ENCODE peak calls at places on chromosomes 1 and 21, in eight cellular contexts. T is thyroid gland, L is GM12891, R is body of pancreas, F is right lobe of liver, P is heart left ventricle, Q is adrenal gland, O is ovary. C is an unnamed sample.

GRCh38 chr1:162178432-162178831 is 108.9 kb downstream of the NOS1AP start:
- DNase-seq in Q (no peak), R (no peak), T (no peak), P (no peak), O (no peak), F (no peak), L (no peak), C (no peak)

GRCh38 chr1:41455479-41456271 is 28.8 kb downstream of the EDN2 start:
- DNase-seq in Q (no peak), P (peak), T (peak), F (no peak), O (no peak), L (no peak), R (no peak), C (no peak)

GRCh38 chr1:28296401-28297220 is 32.2 kb upstream of the MED18 start:
- DNase-seq in L (no peak), F (peak), R (peak), O (peak), P (no peak), T (peak), Q (peak), C (no peak)

GRCh38 chr1:74463301-74463988 is 49.0 kb downstream of the LRRC53 start:
- DNase-seq in L (no peak), P (no peak), F (no peak), O (no peak), Q (no peak), R (no peak), T (no peak), C (no peak)

GRCh38 chr1:203491664-203492485 is 2.1 kb upstream of the OPTC start:
- DNase-seq in Q (no peak), P (no peak), R (no peak), F (no peak), L (no peak), O (peak), T (no peak), C (no peak)

GRCh38 chr1:96487404-96487803 is 234.2 kb upstream of the PTBP2 start:
- DNase-seq in R (no peak), Q (no peak), O (no peak), L (no peak), T (no peak), P (no peak), F (no peak), C (no peak)

GRCh38 chr1:62508187-62508758 is 71.4 kb downstream of the USP1 start:
- DNase-seq in R (no peak), O (no peak), F (no peak), Q (no peak), P (no peak), T (no peak), L (no peak), C (no peak)

GRCh38 chr1:224170748-224171478 is 12.1 kb upstream of the DEGS1 start:
- DNase-seq in F (no peak), O (no peak), R (no peak), L (no peak), Q (peak), P (no peak), T (peak), C (no peak)

GRCh38 chr1:85344256-85344694 is 67.8 kb upstream of the BCL10 start:
- DNase-seq in Q (peak), T (peak), P (no peak), O (no peak), R (peak), L (no peak), F (peak), C (no peak)

GRCh38 chr1:71350805-71351204 is 270.0 kb upstream of the ZRANB2 start:
- DNase-seq in L (no peak), R (no peak), T (no peak), F (no peak), Q (no peak), O (no peak), P (no peak), C (no peak)

GRCh38 chr1:71345491-71345890 is 264.7 kb upstream of the ZRANB2 start:
- DNase-seq in F (no peak), L (no peak), T (no peak), R (no peak), O (no peak), Q (no peak), P (no peak), C (no peak)

GRCh38 chr1:71351438-71351837 is 270.6 kb upstream of the ZRANB2 start:
- DNase-seq in L (no peak), P (no peak), R (no peak), F (no peak), Q (no peak), O (no peak), T (no peak), C (no peak)

GRCh38 chr1:71350330-71350729 is 269.5 kb upstream of the ZRANB2 start:
- DNase-seq in O (no peak), R (no peak), F (no peak), P (no peak), T (no peak), L (no peak), Q (no peak), C (no peak)
- TF ChIP-seq POLR2A in O (no peak), R (no peak), F (no peak), P (no peak), T (no peak), L (no peak), Q (no peak), C (no peak)

GRCh38 chr21:41124626-41125240 is 43.2 kb upstream of the BACE2 start:
- DNase-seq in L (no peak), P (no peak), F (no peak), Q (no peak), R (no peak), T (no peak), O (no peak), C (no peak)

GRCh38 chr21:41121785-41122415 is 46.1 kb upstream of the BACE2 start:
- DNase-seq in R (peak), P (peak), T (peak), Q (peak), L (peak), O (peak), F (peak), C (peak)

GRCh38 chr21:41119901-41120300 is 48.1 kb upstream of the BACE2 start:
- DNase-seq in T (no peak), P (no peak), F (no peak), Q (no peak), R (no peak), O (no peak), L (no peak), C (no peak)

DNA sequence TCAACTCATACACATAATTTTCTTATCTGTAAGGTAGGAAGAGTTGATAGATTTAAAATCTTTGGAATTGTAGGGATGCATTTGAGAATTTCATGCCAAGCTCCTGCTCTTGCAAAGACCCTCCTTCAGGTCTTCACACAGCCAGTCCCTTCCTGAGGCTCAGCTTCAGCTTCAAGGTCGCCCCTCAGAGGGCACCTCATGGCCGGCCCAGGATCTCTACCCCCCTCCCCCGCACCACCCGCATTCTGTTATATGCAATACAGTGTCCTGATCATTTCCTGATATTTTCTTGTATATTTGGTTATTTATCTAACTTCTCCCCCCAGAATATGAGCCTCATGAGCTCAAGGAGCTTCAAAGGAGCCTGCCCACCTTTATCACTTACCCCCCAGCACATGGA is 47.0 kb upstream of the BACE2 start:
- DNase-seq in O (no peak), L (no peak), Q (no peak), R (no peak), F (no peak), P (no peak), T (no peak), C (no peak)
- TF ChIP-seq POLR2A in O (no peak), L (no peak), Q (no peak), R (no peak), F (no peak), P (no peak), T (no peak), C (no peak)

GRCh38 chr1:227729144-227729880 is 5.8 kb downstream of the JMJD4 start:
- DNase-seq in F (no peak), L (no peak), Q (no peak), O (no peak), T (no peak), R (peak), P (peak), C (no peak)
- TF ChIP-seq POLR2A in F (no peak), L (peak), Q (no peak), O (no peak), T (no peak), R (no peak), P (no peak), C (no peak)

GRCh38 chr1:42684139-42684538 is 1.9 kb downstream of the YBX1 start:
- DNase-seq in P (no peak), O (no peak), T (no peak), Q (no peak), L (no peak), R (no peak), F (no peak), C (no peak)
- TF ChIP-seq POLR2A in P (no peak), O (no peak), T (no peak), Q (no peak), L (no peak), R (no peak), F (no peak), C (no peak)

DNA sequence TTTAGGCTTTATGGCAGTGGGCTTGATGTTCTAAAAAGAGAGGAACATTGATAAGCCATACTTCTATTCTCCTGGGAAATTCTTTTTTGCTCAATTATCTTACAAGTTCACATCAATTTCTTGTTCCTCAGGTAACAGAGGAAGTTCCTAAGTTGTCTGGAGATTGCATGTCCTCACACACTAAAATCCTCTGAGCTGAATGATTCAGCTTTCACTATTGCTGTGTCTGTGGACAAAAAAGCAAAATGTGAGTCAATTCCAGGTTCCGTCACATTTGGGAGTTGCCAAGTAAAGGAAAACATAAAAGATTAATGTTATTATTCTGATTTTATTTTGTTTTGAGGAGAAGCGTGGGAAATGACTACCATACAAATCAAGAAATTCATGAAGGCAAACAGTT is 316.7 kb downstream of the CHRM3 start:
- DNase-seq in R (no peak), L (no peak), F (no peak), P (no peak), Q (no peak), T (no peak), O (no peak), C (no peak)
- TF ChIP-seq POLR2A in R (no peak), L (no peak), F (no peak), P (no peak), Q (no peak), T (no peak), O (no peak), C (no peak)

GRCh38 chr1:6614953-6615785 is 1.6 kb downstream of the PHF13 start:
- DNase-seq in L (no peak), P (no peak), F (no peak), O (peak), T (no peak), R (no peak), Q (no peak), C (no peak)

GRCh38 chr1:6612641-6613360 is 730 bp upstream of the PHF13 start:
- DNase-seq in O (no peak), F (peak), P (peak), R (peak), L (peak), Q (peak), T (peak), C (no peak)

GRCh38 chr1:6614019-6614952 is 755 bp downstream of the PHF13 start:
- DNase-seq in Q (no peak), F (no peak), R (peak), P (peak), T (peak), L (peak), O (peak), C (no peak)

GRCh38 chr1:6619045-6619444 is 5.5 kb downstream of the PHF13 start:
- DNase-seq in Q (no peak), O (no peak), F (no peak), P (no peak), L (no peak), R (no peak), T (no peak), C (no peak)

GRCh38 chr1:6613361-6614018 is at the start of gene PHF13:
- DNase-seq in F (peak), L (peak), Q (peak), R (peak), T (peak), O (peak), P (peak), C (peak)
- TF ChIP-seq POLR2A in F (peak), L (no peak), Q (peak), R (peak), T (peak), O (peak), P (no peak), C (peak)

GRCh38 chr1:2004867-2005266 is 1.3 kb upstream of the CFAP74 start:
- DNase-seq in R (no peak), Q (no peak), O (no peak), F (no peak), L (no peak), T (no peak), P (no peak), C (no peak)
- TF ChIP-seq POLR2A in R (no peak), Q (no peak), O (no peak), F (no peak), L (no peak), T (no peak), P (no peak), C (no peak)

GRCh38 chr1:234609528-234610042 is 393 bp downstream of the IRF2BP2 start:
- DNase-seq in P (no peak), F (no peak), R (no peak), L (no peak), O (no peak), Q (no peak), T (no peak), C (no peak)

GRCh38 chr1:234610582-234611152 is 689 bp upstream of the IRF2BP2 start:
- DNase-seq in P (peak), T (peak), F (peak), O (peak), R (peak), Q (peak), L (peak), C (peak)

GRCh38 chr1:234611153-234611798 is 1.3 kb upstream of the IRF2BP2 start:
- DNase-seq in L (no peak), O (no peak), P (no peak), T (no peak), F (no peak), R (no peak), Q (no peak), C (no peak)

GRCh38 chr1:234608720-234609527 is 1.1 kb downstream of the IRF2BP2 start:
- DNase-seq in F (peak), L (no peak), Q (peak), P (peak), O (peak), R (peak), T (peak), C (no peak)

GRCh38 chr1:234610061-234610581 is at the start of gene IRF2BP2:
- DNase-seq in T (peak), P (peak), F (peak), L (peak), Q (peak), O (peak), R (peak), C (no peak)
- TF ChIP-seq POLR2A in T (peak), P (peak), F (peak), L (peak), Q (peak), O (peak), R (no peak), C (peak)

DNA sequence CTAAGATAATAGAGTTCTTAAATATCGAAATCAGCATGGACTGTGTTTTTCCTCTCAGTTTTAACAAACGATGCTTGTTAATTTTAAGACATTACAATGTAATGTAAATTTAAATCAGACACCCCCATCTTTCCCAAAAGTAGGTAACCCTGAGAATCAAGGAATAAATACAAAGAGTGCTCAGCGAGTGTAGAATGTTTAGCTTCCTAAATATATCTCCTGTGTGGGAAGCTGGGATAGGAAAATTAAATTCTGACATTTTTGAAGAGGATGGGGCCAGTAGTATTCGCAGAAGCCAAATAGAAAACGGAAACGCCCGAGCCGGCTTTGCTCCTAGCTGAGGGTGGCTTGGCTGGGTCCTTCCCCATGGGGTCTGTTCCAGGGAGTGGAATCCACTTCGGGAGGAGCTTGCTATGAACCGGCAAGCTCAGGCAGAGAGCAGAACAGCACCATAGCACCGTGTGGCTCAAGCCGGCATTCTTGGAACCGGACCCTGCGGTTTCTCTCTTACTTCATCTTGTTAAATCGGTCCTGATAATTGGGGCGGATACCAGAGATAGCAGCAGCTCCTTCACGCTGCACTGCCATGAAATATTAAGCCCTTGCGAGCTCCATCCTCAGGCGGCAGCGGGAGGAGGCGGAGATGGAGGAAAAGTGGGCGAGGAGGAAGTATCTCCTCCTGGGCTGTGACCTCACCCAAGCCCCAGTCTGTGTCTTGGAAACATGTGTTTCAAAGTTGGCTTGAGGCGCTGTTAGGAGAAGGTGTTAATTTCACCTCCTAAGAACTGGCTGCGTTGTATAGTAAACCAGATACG is 24.9 kb downstream of the MAP3K7CL start:
- DNase-seq in L (no peak), F (no peak), T (peak), Q (peak), R (peak), O (peak), P (peak), C (no peak)
- TF ChIP-seq POLR2A in L (no peak), F (no peak), T (no peak), Q (no peak), R (no peak), O (no peak), P (no peak), C (no peak)

DNA sequence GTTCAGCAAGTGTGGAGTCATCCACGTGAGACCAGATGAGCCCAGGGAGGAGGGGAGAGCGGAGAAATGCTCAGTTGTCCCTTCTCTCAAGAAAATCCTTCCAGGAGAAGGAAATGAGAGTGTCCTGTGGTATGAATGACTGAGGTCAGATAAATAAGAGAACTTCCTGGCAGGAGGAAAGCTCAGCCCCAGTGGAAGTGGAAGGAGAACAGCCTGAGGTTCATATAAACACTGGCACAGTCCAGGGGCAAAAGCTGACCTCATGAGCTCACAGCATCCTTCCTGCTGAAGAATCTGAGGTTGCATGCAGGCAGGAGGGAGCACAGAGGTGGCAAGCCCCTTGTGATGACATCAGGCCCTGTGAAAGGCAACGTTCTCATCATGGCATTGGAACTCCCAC is 97.7 kb downstream of the NAV1 start:
- DNase-seq in L (no peak), F (no peak), P (no peak), O (no peak), R (no peak), T (no peak), Q (no peak), C (no peak)
- TF ChIP-seq POLR2A in L (no peak), F (no peak), P (no peak), O (no peak), R (no peak), T (no peak), Q (no peak), C (no peak)

C was measured in esophagus muscularis mucosa.